ENCODE peak calls at places on chromosomes 12 and 14, in five cellular contexts. One of them, this sample, is unnamed.

GRCh38 chr14:62662811-62663477 is 382.3 kb downstream of the KCNH5 start:
- DNase-seq in nephron progenitor cell: no peak
- DNase-seq in progenitor cell of endocrine pancreas: no peak
- DNase-seq in GM10248: no peak
- DNase-seq in left ventricle myocardium inferior: no peak
- DNase-seq in this sample: no peak

GRCh38 chr14:102622262-102622885 is 29.9 kb downstream of the RCOR1 start:
- DNase-seq in GM10248: no peak
- DNase-seq in progenitor cell of endocrine pancreas: no peak
- DNase-seq in nephron progenitor cell: no peak
- DNase-seq in left ventricle myocardium inferior: no peak
- DNase-seq in this sample: peak

GRCh38 chr14:61566537-61567225 is 128.6 kb upstream of the HIF1A start:
- DNase-seq in progenitor cell of endocrine pancreas: no peak
- DNase-seq in nephron progenitor cell: no peak
- DNase-seq in GM10248: no peak
- DNase-seq in left ventricle myocardium inferior: no peak
- DNase-seq in this sample: no peak

GRCh38 chr12:131831021-131831571 is 2.9 kb downstream of the MMP17 start:
- DNase-seq in progenitor cell of endocrine pancreas: no peak
- DNase-seq in left ventricle myocardium inferior: no peak
- DNase-seq in nephron progenitor cell: peak
- DNase-seq in GM10248: no peak
- DNase-seq in this sample: no peak

GRCh38 chr14:103121161-103121845 is 2.0 kb upstream of the TNFAIP2 start:
- DNase-seq in GM10248: no peak
- DNase-seq in nephron progenitor cell: no peak
- DNase-seq in progenitor cell of endocrine pancreas: no peak
- DNase-seq in left ventricle myocardium inferior: peak
- DNase-seq in this sample: no peak

GRCh38 chr12:80643961-80644360 is 63.5 kb upstream of the MYF6 start:
- DNase-seq in GM10248: no peak
- DNase-seq in progenitor cell of endocrine pancreas: no peak
- DNase-seq in nephron progenitor cell: no peak
- DNase-seq in left ventricle myocardium inferior: no peak
- DNase-seq in this sample: no peak

GRCh38 chr14:96511667-96512066 is 9.5 kb downstream of the PAPOLA start:
- DNase-seq in nephron progenitor cell: no peak
- DNase-seq in GM10248: no peak
- DNase-seq in progenitor cell of endocrine pancreas: no peak
- DNase-seq in left ventricle myocardium inferior: no peak
- DNase-seq in this sample: no peak

GRCh38 chr12:127342861-127343260 is 924.1 kb upstream of the TMEM132C start:
- DNase-seq in GM10248: no peak
- DNase-seq in progenitor cell of endocrine pancreas: no peak
- DNase-seq in nephron progenitor cell: no peak
- DNase-seq in left ventricle myocardium inferior: no peak
- DNase-seq in this sample: no peak

GRCh38 chr12:22275847-22276246 is 58.7 kb downstream of the ST8SIA1 start:
- DNase-seq in GM10248: no peak
- DNase-seq in left ventricle myocardium inferior: peak
- DNase-seq in nephron progenitor cell: no peak
- DNase-seq in progenitor cell of endocrine pancreas: no peak
- DNase-seq in this sample: no peak

GRCh38 chr14:69105326-69105725 is 47.6 kb downstream of the DCAF5 start:
- DNase-seq in left ventricle myocardium inferior: no peak
- DNase-seq in nephron progenitor cell: no peak
- DNase-seq in progenitor cell of endocrine pancreas: no peak
- DNase-seq in GM10248: no peak
- DNase-seq in this sample: no peak

GRCh38 chr12:120247621-120248030 is 17.9 kb downstream of the PXN start:
- DNase-seq in progenitor cell of endocrine pancreas: no peak
- DNase-seq in left ventricle myocardium inferior: no peak
- DNase-seq in GM10248: no peak
- DNase-seq in nephron progenitor cell: no peak
- DNase-seq in this sample: no peak

GRCh38 chr14:101397206-101397605 is 164.1 kb upstream of the DIO3 start:
- DNase-seq in left ventricle myocardium inferior: no peak
- DNase-seq in nephron progenitor cell: no peak
- DNase-seq in progenitor cell of endocrine pancreas: no peak
- DNase-seq in GM10248: peak
- DNase-seq in this sample: no peak

GRCh38 chr14:74239848-74240793 is 872 bp downstream of the VSX2 start:
- DNase-seq in left ventricle myocardium inferior: no peak
- DNase-seq in nephron progenitor cell: peak
- DNase-seq in progenitor cell of endocrine pancreas: no peak
- DNase-seq in GM10248: no peak
- DNase-seq in this sample: peak

GRCh38 chr12:94186461-94187237 is 38.3 kb downstream of the PLXNC1 start:
- DNase-seq in left ventricle myocardium inferior: peak
- DNase-seq in GM10248: no peak
- DNase-seq in progenitor cell of endocrine pancreas: peak
- DNase-seq in nephron progenitor cell: peak
- DNase-seq in this sample: no peak

GRCh38 chr14:20469890-20470858 is 968 bp downstream of the PNP start:
- DNase-seq in left ventricle myocardium inferior: no peak
- DNase-seq in progenitor cell of endocrine pancreas: no peak
- DNase-seq in GM10248: peak
- DNase-seq in nephron progenitor cell: peak
- DNase-seq in this sample: peak

GRCh38 chr12:990308-990648 is 745 bp upstream of the ERC1 start:
- DNase-seq in left ventricle myocardium inferior: peak
- DNase-seq in progenitor cell of endocrine pancreas: no peak
- DNase-seq in nephron progenitor cell: peak
- DNase-seq in GM10248: no peak
- DNase-seq in this sample: peak

GRCh38 chr12:111437816-111438454 is 32.2 kb downstream of the SH2B3 start:
- DNase-seq in GM10248: no peak
- DNase-seq in nephron progenitor cell: no peak
- DNase-seq in progenitor cell of endocrine pancreas: no peak
- DNase-seq in left ventricle myocardium inferior: no peak
- DNase-seq in this sample: no peak

GRCh38 chr12:32501835-32502333 is 102.5 kb downstream of the FGD4 start:
- DNase-seq in progenitor cell of endocrine pancreas: peak
- DNase-seq in left ventricle myocardium inferior: no peak
- DNase-seq in nephron progenitor cell: peak
- DNase-seq in GM10248: no peak
- DNase-seq in this sample: no peak

GRCh38 chr12:117599849-117600248 is 238.4 kb upstream of the NOS1 start:
- DNase-seq in progenitor cell of endocrine pancreas: no peak
- DNase-seq in GM10248: no peak
- DNase-seq in nephron progenitor cell: no peak
- DNase-seq in left ventricle myocardium inferior: no peak
- DNase-seq in this sample: no peak

GRCh38 chr12:77213316-77213715 is 147.9 kb upstream of the E2F7 start:
- DNase-seq in nephron progenitor cell: no peak
- DNase-seq in progenitor cell of endocrine pancreas: no peak
- DNase-seq in GM10248: no peak
- DNase-seq in left ventricle myocardium inferior: no peak
- DNase-seq in this sample: no peak

GRCh38 chr12:46675736-46676135 is 150.1 kb downstream of the SLC38A4 start:
- DNase-seq in left ventricle myocardium inferior: no peak
- DNase-seq in progenitor cell of endocrine pancreas: no peak
- DNase-seq in nephron progenitor cell: peak
- DNase-seq in GM10248: peak
- DNase-seq in this sample: peak

GRCh38 chr14:35525695-35526094 is 8.3 kb upstream of the INSM2 start:
- DNase-seq in nephron progenitor cell: no peak
- DNase-seq in progenitor cell of endocrine pancreas: no peak
- DNase-seq in GM10248: no peak
- DNase-seq in left ventricle myocardium inferior: no peak
- DNase-seq in this sample: no peak

GRCh38 chr14:20436363-20436755 is 393 bp upstream of the KLHL33 start:
- DNase-seq in left ventricle myocardium inferior: no peak
- DNase-seq in progenitor cell of endocrine pancreas: no peak
- DNase-seq in nephron progenitor cell: no peak
- DNase-seq in GM10248: no peak
- DNase-seq in this sample: no peak

GRCh38 chr12:65998536-65999530 is 131.7 kb downstream of the LLPH start:
- DNase-seq in nephron progenitor cell: no peak
- DNase-seq in left ventricle myocardium inferior: no peak
- DNase-seq in progenitor cell of endocrine pancreas: no peak
- DNase-seq in GM10248: no peak
- DNase-seq in this sample: no peak

GRCh38 chr14:29900609-29901350 is 26.9 kb downstream of the PRKD1 start:
- DNase-seq in nephron progenitor cell: no peak
- DNase-seq in left ventricle myocardium inferior: no peak
- DNase-seq in GM10248: no peak
- DNase-seq in progenitor cell of endocrine pancreas: no peak
- DNase-seq in this sample: no peak

GRCh38 chr12:29816869-29817730 is 33.4 kb upstream of the TMTC1 start:
- DNase-seq in nephron progenitor cell: no peak
- DNase-seq in GM10248: no peak
- DNase-seq in left ventricle myocardium inferior: no peak
- DNase-seq in progenitor cell of endocrine pancreas: no peak
- DNase-seq in this sample: no peak

GRCh38 chr12:82182601-82183000 is 175.6 kb downstream of the CCDC59 start:
- DNase-seq in GM10248: no peak
- DNase-seq in left ventricle myocardium inferior: no peak
- DNase-seq in nephron progenitor cell: no peak
- DNase-seq in progenitor cell of endocrine pancreas: no peak
- DNase-seq in this sample: no peak

GRCh38 chr14:95998656-95999055 is 40.5 kb upstream of the C14orf132 start:
- DNase-seq in nephron progenitor cell: no peak
- DNase-seq in progenitor cell of endocrine pancreas: no peak
- DNase-seq in left ventricle myocardium inferior: no peak
- DNase-seq in GM10248: no peak
- DNase-seq in this sample: no peak

GRCh38 chr14:96067985-96068930 is 29.1 kb downstream of the C14orf132 start:
- DNase-seq in progenitor cell of endocrine pancreas: no peak
- DNase-seq in left ventricle myocardium inferior: no peak
- DNase-seq in GM10248: no peak
- DNase-seq in nephron progenitor cell: no peak
- DNase-seq in this sample: no peak

GRCh38 chr14:74604896-74605295 is 7.1 kb downstream of the LTBP2 start:
- DNase-seq in GM10248: no peak
- DNase-seq in left ventricle myocardium inferior: no peak
- DNase-seq in nephron progenitor cell: no peak
- DNase-seq in progenitor cell of endocrine pancreas: no peak
- DNase-seq in this sample: no peak

GRCh38 chr12:3090238-3091029 is 13.3 kb downstream of the TSPAN9 start:
- DNase-seq in GM10248: no peak
- DNase-seq in progenitor cell of endocrine pancreas: no peak
- DNase-seq in left ventricle myocardium inferior: no peak
- DNase-seq in nephron progenitor cell: no peak
- DNase-seq in this sample: no peak

GRCh38 chr12:113296557-113297213 is 38.2 kb downstream of the SLC8B1 start:
- DNase-seq in GM10248: no peak
- DNase-seq in left ventricle myocardium inferior: no peak
- DNase-seq in progenitor cell of endocrine pancreas: no peak
- DNase-seq in nephron progenitor cell: no peak
- DNase-seq in this sample: no peak

GRCh38 chr14:77607741-77608302 is 8.6 kb downstream of the SPTLC2 start:
- DNase-seq in progenitor cell of endocrine pancreas: no peak
- DNase-seq in GM10248: no peak
- DNase-seq in left ventricle myocardium inferior: no peak
- DNase-seq in nephron progenitor cell: peak
- DNase-seq in this sample: no peak

GRCh38 chr14:96187216-96188050 is 17.2 kb upstream of the BDKRB2 start:
- DNase-seq in nephron progenitor cell: no peak
- DNase-seq in progenitor cell of endocrine pancreas: no peak
- DNase-seq in left ventricle myocardium inferior: no peak
- DNase-seq in GM10248: no peak
- DNase-seq in this sample: no peak

GRCh38 chr12:111842556-111843396 is 748 bp downstream of the MAPKAPK5 start:
- DNase-seq in progenitor cell of endocrine pancreas: peak
- DNase-seq in nephron progenitor cell: no peak
- DNase-seq in GM10248: no peak
- DNase-seq in left ventricle myocardium inferior: no peak
- DNase-seq in this sample: peak

GRCh38 chr12:109792992-109793391 is 40.2 kb downstream of the TRPV4 start:
- DNase-seq in GM10248: no peak
- DNase-seq in progenitor cell of endocrine pancreas: no peak
- DNase-seq in left ventricle myocardium inferior: no peak
- DNase-seq in nephron progenitor cell: no peak
- DNase-seq in this sample: no peak

GRCh38 chr12:52305921-52306705 is 14.8 kb upstream of the KRT81 start:
- DNase-seq in left ventricle myocardium inferior: no peak
- DNase-seq in nephron progenitor cell: no peak
- DNase-seq in GM10248: no peak
- DNase-seq in progenitor cell of endocrine pancreas: no peak
- DNase-seq in this sample: no peak
- TF ChIP-seq CTCF in left ventricle myocardium inferior: peak
- TF ChIP-seq CTCF in nephron progenitor cell: peak
- TF ChIP-seq CTCF in GM10248: peak
- TF ChIP-seq CTCF in progenitor cell of endocrine pancreas: peak
- TF ChIP-seq CTCF in this sample: no peak

DNA sequence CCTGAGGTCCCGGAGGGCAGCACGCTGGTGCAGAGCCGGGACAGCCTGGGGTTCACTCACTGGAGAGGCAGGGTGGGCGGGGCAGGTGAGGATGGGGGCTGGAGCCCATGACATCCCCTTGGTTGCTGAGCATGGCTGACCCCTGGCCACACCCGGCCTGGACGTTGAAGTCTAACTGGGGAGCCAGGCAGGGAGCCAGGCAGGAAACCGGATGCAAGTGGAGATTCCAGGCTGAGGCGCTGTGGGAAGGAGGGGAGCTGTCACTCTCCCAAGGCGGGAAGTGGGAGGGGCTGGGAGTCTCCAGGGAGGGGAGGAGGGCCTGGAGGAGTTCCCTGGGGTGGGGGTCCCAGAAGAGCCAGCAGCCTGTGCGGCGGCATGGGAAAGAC is 7.7 kb upstream of the INF2 start:
- DNase-seq in left ventricle myocardium inferior: peak
- DNase-seq in GM10248: no peak
- DNase-seq in nephron progenitor cell: peak
- DNase-seq in progenitor cell of endocrine pancreas: no peak
- DNase-seq in this sample: no peak
- TF ChIP-seq CTCF in left ventricle myocardium inferior: no peak
- TF ChIP-seq CTCF in GM10248: no peak
- TF ChIP-seq CTCF in nephron progenitor cell: no peak
- TF ChIP-seq CTCF in progenitor cell of endocrine pancreas: no peak
- TF ChIP-seq CTCF in this sample: no peak

GRCh38 chr12:6961695-6962284 is 8.7 kb downstream of the PHB2 start:
- DNase-seq in progenitor cell of endocrine pancreas: peak
- DNase-seq in left ventricle myocardium inferior: peak
- DNase-seq in GM10248: peak
- DNase-seq in nephron progenitor cell: peak
- DNase-seq in this sample: peak
- TF ChIP-seq CTCF in progenitor cell of endocrine pancreas: peak
- TF ChIP-seq CTCF in left ventricle myocardium inferior: peak
- TF ChIP-seq CTCF in GM10248: peak
- TF ChIP-seq CTCF in nephron progenitor cell: peak
- TF ChIP-seq CTCF in this sample: peak

GRCh38 chr12:43676183-43676813 is 82.3 kb downstream of the PUS7L start:
- DNase-seq in nephron progenitor cell: no peak
- DNase-seq in GM10248: peak
- DNase-seq in left ventricle myocardium inferior: no peak
- DNase-seq in progenitor cell of endocrine pancreas: no peak
- DNase-seq in this sample: peak
- TF ChIP-seq CTCF in nephron progenitor cell: peak
- TF ChIP-seq CTCF in GM10248: peak
- TF ChIP-seq CTCF in left ventricle myocardium inferior: peak
- TF ChIP-seq CTCF in progenitor cell of endocrine pancreas: peak
- TF ChIP-seq CTCF in this sample: peak